ENCODE peak calls at places on chromosomes 5 and 9, in nine cellular contexts. K is IMR-90; U is RWPE1; Z is A673; X is ovary; T is heart right ventricle; R is right lobe of liver; B is CD8-positive, alpha-beta T cell; L is testis. P is an unnamed sample.

GRCh38 chr5:36939969-36940858 is 63.6 kb downstream of the NIPBL start:
- DNase-seq in K (no peak), U (no peak), Z (no peak), X (no peak), T (no peak), R (no peak), B (no peak), L (no peak), P (no peak)

GRCh38 chr5:80701597-80701996 is 46.8 kb upstream of the DHFR start:
- DNase-seq in K (no peak), U (no peak), Z (no peak), X (no peak), T (no peak), R (no peak), B (no peak), L (no peak), P (no peak)

GRCh38 chr5:115450741-115451140 is 93.8 kb downstream of the FEM1C start:
- DNase-seq in K (peak), U (no peak), Z (no peak), X (no peak), T (no peak), R (no peak), B (no peak), L (no peak), P (no peak)

GRCh38 chr9:20500101-20500500 is 122.2 kb downstream of the MLLT3 start:
- DNase-seq in K (no peak), U (no peak), Z (no peak), X (no peak), T (no peak), R (no peak), B (no peak), L (no peak), P (no peak)

GRCh38 chr5:148740966-148741742 is 85.3 kb upstream of the ADRB2 start:
- DNase-seq in K (peak), U (peak), Z (peak), X (no peak), T (no peak), R (peak), B (no peak), L (no peak), P (no peak)

GRCh38 chr9:77442436-77442835 is 205.7 kb downstream of the GNA14 start:
- DNase-seq in K (no peak), U (no peak), Z (no peak), X (no peak), T (no peak), R (no peak), B (no peak), L (no peak), P (no peak)

GRCh38 chr5:109003928-109004327 is 256.2 kb downstream of the FER start:
- DNase-seq in K (no peak), U (no peak), Z (no peak), X (no peak), T (no peak), R (no peak), B (no peak), L (no peak), P (no peak)

GRCh38 chr5:118042076-118042475 is 946.3 kb downstream of the DTWD2 start:
- DNase-seq in K (no peak), U (no peak), Z (no peak), X (no peak), T (no peak), R (no peak), B (no peak), L (no peak), P (no peak)

GRCh38 chr5:175443514-175444059 is 395 bp downstream of the DRD1 start:
- DNase-seq in K (no peak), U (no peak), Z (no peak), X (no peak), T (no peak), R (no peak), B (no peak), L (no peak), P (no peak)

GRCh38 chr9:96491079-96491879 is 41.3 kb downstream of the HABP4 start:
- DNase-seq in K (peak), U (no peak), Z (no peak), X (no peak), T (no peak), R (no peak), B (no peak), L (no peak), P (no peak)

GRCh38 chr5:55141945-55142690 is 17.9 kb upstream of the GPX8 start:
- DNase-seq in K (no peak), U (no peak), Z (peak), X (no peak), T (no peak), R (no peak), B (no peak), L (no peak), P (no peak)

GRCh38 chr5:15499528-15500325 is at the start of gene FBXL7:
- DNase-seq in K (peak), U (peak), Z (peak), X (peak), T (peak), R (peak), B (no peak), L (peak), P (peak)

GRCh38 chr9:136135326-136136126 is 16.9 kb upstream of the TMEM250 start:
- DNase-seq in K (no peak), U (no peak), Z (no peak), X (no peak), T (no peak), R (no peak), B (no peak), L (no peak), P (peak)

GRCh38 chr5:95878417-95879323 is 56.1 kb upstream of the GLRX start:
- DNase-seq in K (no peak), U (no peak), Z (no peak), X (no peak), T (no peak), R (no peak), B (no peak), L (no peak), P (no peak)

GRCh38 chr9:136678624-136679023 is 8.6 kb downstream of the AGPAT2 start:
- DNase-seq in K (no peak), U (no peak), Z (no peak), X (no peak), T (no peak), R (no peak), B (no peak), L (peak), P (no peak)

GRCh38 chr5:90590-91547 is 1.1 kb upstream of the PLEKHG4B start:
- DNase-seq in K (no peak), U (no peak), Z (peak), X (no peak), T (no peak), R (no peak), B (no peak), L (no peak), P (peak)

GRCh38 chr5:110013042-110013441 is 323.3 kb downstream of the MAN2A1 start:
- DNase-seq in K (no peak), U (no peak), Z (no peak), X (no peak), T (no peak), R (no peak), B (no peak), L (no peak), P (no peak)

GRCh38 chr5:107853696-107854095 is 183.0 kb upstream of the EFNA5 start:
- DNase-seq in K (no peak), U (no peak), Z (no peak), X (no peak), T (no peak), R (no peak), B (no peak), L (no peak), P (no peak)

GRCh38 chr9:71446499-71447411 is 321.6 kb downstream of the CEMIP2 start:
- DNase-seq in K (peak), U (peak), Z (peak), X (no peak), T (peak), R (peak), B (no peak), L (peak), P (peak)

GRCh38 chr5:34905564-34905963 is 9.7 kb downstream of the RAD1 start:
- DNase-seq in K (no peak), U (peak), Z (peak), X (no peak), T (no peak), R (no peak), B (no peak), L (no peak), P (no peak)

GRCh38 chr5:4563400-4563799 is 576.7 kb upstream of the ADAMTS16 start:
- DNase-seq in K (no peak), U (no peak), Z (no peak), X (no peak), T (no peak), R (no peak), B (no peak), L (no peak), P (no peak)

GRCh38 chr5:107557051-107557658 is 113.6 kb downstream of the EFNA5 start:
- DNase-seq in K (no peak), U (peak), Z (no peak), X (no peak), T (peak), R (peak), B (no peak), L (no peak), P (no peak)

GRCh38 chr5:59744531-59744992 is 149.0 kb downstream of the PDE4D start:
- DNase-seq in K (peak), U (peak), Z (no peak), X (no peak), T (no peak), R (no peak), B (no peak), L (no peak), P (no peak)

GRCh38 chr5:53360811-53361210 is 119.6 kb upstream of the FST start:
- DNase-seq in K (peak), U (peak), Z (no peak), X (no peak), T (no peak), R (no peak), B (no peak), L (no peak), P (no peak)

GRCh38 chr9:76725181-76725580 is 39.1 kb upstream of the PCA3 start:
- DNase-seq in K (no peak), U (no peak), Z (no peak), X (no peak), T (no peak), R (no peak), B (no peak), L (no peak), P (no peak)

DNA sequence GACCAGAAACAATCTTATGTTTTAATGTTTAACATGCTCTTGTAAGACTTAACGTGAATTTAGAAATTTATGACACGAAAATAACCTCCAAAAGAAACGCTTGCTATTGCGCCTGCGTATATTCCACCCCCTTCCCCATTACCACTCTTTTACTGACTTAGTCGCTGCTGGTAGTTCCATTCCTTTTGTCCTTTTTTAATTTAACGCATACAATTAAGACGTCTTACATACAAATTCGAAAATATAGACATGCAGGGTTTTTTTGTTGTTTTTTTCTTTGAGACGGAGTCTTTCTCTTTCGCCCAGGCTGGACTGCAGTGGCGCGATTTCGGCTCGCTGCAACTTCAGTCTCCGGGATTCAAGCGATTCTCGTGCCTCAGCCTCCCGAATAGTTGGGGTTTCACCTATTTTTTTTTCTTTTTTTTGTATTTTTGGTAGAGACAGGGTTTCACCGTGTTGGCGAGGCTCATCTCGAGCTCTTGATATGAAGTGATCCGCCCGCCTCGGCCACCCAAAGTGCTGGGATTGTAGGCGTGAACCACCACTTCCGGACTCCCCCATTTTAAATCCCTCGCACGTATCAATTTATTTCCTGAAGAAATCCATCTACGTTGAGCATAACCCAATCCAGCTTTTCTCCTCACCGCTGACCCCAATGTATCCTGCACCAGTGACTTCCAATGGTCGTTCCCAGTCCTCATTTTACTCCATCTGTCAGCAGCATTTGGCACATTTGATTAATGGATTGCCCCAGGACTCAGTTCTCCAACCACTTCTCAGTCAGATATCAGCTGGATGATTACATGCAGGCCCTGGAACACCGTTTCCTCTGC is 678 bp upstream of the MED7 start:
- DNase-seq in K (peak), U (peak), Z (peak), X (peak), T (peak), R (peak), B (peak), L (peak), P (peak)
- H3K27ac ChIP-seq in K (peak), U (peak), Z (peak), X (peak), T (peak), R (peak), B (peak), L (peak), P (peak)

DNA sequence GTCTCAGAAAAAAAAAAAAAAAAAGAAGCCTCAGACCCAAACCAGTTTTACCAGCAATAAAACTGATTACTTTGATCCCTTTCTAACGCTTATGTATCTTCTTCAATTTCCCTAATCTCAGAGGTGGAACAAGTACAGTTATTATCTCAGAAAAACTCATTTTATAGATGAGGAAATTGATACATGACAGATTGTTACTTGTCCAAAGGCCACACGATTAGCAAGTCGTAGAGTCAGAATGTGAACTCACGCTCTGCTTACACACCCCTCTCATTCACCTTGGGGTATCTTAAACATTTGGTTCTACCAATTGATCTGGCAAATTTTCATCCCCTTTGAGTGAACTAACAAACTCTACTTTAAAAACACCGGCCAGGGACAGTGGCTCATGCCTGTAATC is 110.2 kb downstream of the SUSD1 start:
- DNase-seq in K (no peak), U (no peak), Z (no peak), X (no peak), T (no peak), R (no peak), B (no peak), L (no peak), P (no peak)
- H3K27ac ChIP-seq in K (no peak), U (peak), Z (no peak), X (no peak), T (no peak), R (peak), B (no peak), L (no peak), P (peak)

GRCh38 chr9:89669361-89669842 is 64.6 kb downstream of the GADD45G start:
- DNase-seq in K (no peak), U (no peak), Z (no peak), X (no peak), T (no peak), R (peak), B (no peak), L (no peak), P (peak)
- H3K27ac ChIP-seq in K (no peak), U (no peak), Z (no peak), X (no peak), T (no peak), R (peak), B (no peak), L (no peak), P (peak)

GRCh38 chr5:180090098-180090768 is 18.7 kb upstream of the RNF130 start:
- DNase-seq in K (peak), U (peak), Z (peak), X (peak), T (peak), R (peak), B (peak), L (peak), P (peak)
- H3K27ac ChIP-seq in K (peak), U (no peak), Z (peak), X (peak), T (peak), R (peak), B (peak), L (peak), P (peak)

DNA sequence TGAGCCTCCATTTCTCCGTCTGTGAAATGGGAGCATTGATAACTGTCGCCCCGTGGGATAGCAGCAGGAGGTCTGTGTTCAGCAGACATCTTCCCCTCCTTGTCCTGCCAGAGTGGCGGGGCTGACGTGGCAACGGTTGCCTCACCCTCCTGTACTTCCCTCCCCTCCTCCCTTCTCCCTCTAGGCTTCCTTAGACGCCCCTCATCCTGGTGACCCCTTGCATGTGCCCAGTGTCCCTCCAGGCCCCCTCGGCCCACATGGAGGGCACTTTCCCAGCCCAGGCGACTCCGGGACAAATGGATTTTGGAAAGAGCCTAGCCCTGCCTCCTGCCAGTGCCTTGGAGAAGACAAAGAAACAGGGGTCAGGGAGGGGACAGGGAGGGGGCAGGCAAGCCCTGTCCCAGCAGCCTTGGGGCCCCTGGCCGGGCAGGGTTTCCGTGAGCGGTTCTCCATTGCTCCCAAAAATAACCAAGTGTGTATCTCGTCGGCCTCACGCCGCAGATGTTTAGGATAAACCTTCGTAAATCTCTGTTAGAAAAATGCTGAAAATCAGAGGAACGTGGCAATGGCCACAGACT is 38.3 kb upstream of the NEURL1B start:
- DNase-seq in K (no peak), U (no peak), Z (no peak), X (no peak), T (no peak), R (no peak), B (no peak), L (no peak), P (no peak)
- H3K27ac ChIP-seq in K (peak), U (no peak), Z (no peak), X (peak), T (peak), R (peak), B (no peak), L (peak), P (no peak)

GRCh38 chr9:131217321-131218031 is 58.8 kb downstream of the FAM78A start:
- DNase-seq in K (no peak), U (no peak), Z (no peak), X (no peak), T (no peak), R (no peak), B (no peak), L (no peak), P (no peak)

GRCh38 chr9:131218370-131218769 is 57.9 kb downstream of the FAM78A start:
- DNase-seq in K (no peak), U (no peak), Z (no peak), X (no peak), T (no peak), R (no peak), B (no peak), L (no peak), P (no peak)

GRCh38 chr9:131214931-131215330 is 61.4 kb downstream of the FAM78A start:
- DNase-seq in K (no peak), U (no peak), Z (no peak), X (no peak), T (no peak), R (no peak), B (no peak), L (no peak), P (no peak)

GRCh38 chr9:131216806-131217205 is 59.5 kb downstream of the FAM78A start:
- DNase-seq in K (peak), U (no peak), Z (no peak), X (no peak), T (no peak), R (no peak), B (no peak), L (no peak), P (no peak)

DNA sequence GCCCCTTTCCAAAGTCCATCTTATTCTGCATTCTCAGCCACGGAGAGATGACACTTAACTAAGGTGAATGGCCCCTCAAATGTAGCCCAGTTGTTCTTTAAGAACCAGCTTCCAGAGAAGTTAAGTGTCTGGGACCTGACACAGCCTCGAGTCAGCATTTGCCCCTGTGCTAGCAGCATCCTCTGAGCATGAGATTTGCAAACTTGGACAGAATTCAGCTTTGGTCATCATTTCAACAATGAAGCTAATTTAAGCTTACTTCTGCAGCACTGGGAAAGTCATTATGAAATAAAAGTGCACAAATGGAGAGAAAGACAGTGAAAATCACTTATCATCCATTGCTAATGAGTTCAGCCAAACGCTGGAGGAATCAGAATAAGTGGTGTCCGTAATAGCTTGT is 61.9 kb downstream of the FAM78A start:
- DNase-seq in K (peak), U (no peak), Z (no peak), X (no peak), T (no peak), R (no peak), B (no peak), L (no peak), P (no peak)
- H3K27ac ChIP-seq in K (no peak), U (no peak), Z (no peak), X (no peak), T (no peak), R (no peak), B (no peak), L (peak), P (no peak)

GRCh38 chr9:133233681-133234432 is 24.8 kb upstream of the OBP2B start:
- DNase-seq in K (no peak), U (no peak), Z (peak), X (no peak), T (no peak), R (no peak), B (no peak), L (peak), P (no peak)
- H3K27ac ChIP-seq in K (no peak), U (no peak), Z (no peak), X (no peak), T (peak), R (no peak), B (no peak), L (no peak), P (no peak)

DNA sequence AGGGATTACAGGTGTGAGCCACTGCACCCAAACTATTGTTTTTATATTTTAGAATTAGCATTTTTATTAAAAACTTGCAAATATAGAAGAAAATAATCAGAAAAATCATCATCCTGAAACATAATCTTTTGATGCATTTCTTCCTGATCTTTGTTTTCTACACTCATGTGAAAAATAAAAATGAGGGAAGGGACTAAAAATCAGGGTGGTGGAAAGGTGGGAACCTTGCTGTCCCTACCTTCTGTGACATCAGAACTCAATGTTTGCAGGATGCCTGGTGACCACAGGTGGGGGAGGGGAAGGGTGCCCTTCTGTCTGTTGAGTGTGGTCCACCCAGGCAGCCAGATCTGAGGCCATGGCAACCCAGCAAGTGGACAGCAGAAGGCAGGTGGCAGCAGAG is at the start of gene SMIM23:
- DNase-seq in K (no peak), U (no peak), Z (no peak), X (no peak), T (no peak), R (no peak), B (no peak), L (no peak), P (no peak)
- H3K27ac ChIP-seq in K (no peak), U (no peak), Z (no peak), X (no peak), T (no peak), R (no peak), B (no peak), L (no peak), P (no peak)

DNA sequence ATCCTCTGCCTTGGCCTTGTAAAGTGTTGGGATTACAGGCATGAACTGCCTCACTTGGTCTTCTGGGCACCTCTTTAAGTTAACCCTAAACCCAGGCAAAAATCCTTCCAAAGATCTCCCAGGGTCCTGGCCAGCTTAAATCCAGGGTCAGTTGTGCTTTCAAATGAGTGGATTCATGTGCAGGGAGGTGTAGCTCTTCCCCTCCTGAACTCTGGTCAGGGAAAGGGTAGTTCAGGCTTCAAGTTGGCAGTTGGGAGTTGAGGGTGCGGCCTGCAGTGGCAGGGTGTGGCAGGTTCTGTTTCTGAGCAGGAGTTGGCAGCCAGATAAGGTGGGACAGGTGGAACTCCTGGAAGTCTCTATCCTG is 3.6 kb downstream of the HNRNPAB start:
- DNase-seq in K (no peak), U (no peak), Z (no peak), X (no peak), T (no peak), R (no peak), B (no peak), L (no peak), P (no peak)
- H3K27ac ChIP-seq in K (no peak), U (peak), Z (no peak), X (no peak), T (no peak), R (no peak), B (no peak), L (peak), P (no peak)

P was measured in pancreas.